ENCODE peak calls at places on chromosomes 12 and 14, in six cellular contexts. F is IMR-90, O is endothelial cell, B is PC-3, S is GM20000, R is progenitor cell of endocrine pancreas. T is an unnamed sample.

GRCh38 chr14:71665157-71665556 is 267.1 kb upstream of the RGS6 start:
- DNase-seq in F (peak; percentile 89), O (no peak), B (peak; percentile 66), S (no peak), R (no peak), T (peak; percentile 66)

GRCh38 chr12:53596920-53597363 is 29.2 kb downstream of the ATF7 start:
- DNase-seq in F (peak; percentile 59), O (no peak), B (no peak), S (no peak), R (no peak), T (peak; percentile 29)

GRCh38 chr14:101518611-101519048 is 42.7 kb upstream of the DIO3 start:
- DNase-seq in F (no peak), O (no peak), B (no peak), S (no peak), R (no peak), T (no peak)

GRCh38 chr12:88836156-88836555 is 255.9 kb upstream of the KITLG start:
- DNase-seq in F (no peak), O (no peak), B (peak; percentile 8), S (no peak), R (no peak), T (no peak)

GRCh38 chr12:182381-182883 is 31.5 kb downstream of the SLC6A12 start:
- DNase-seq in F (peak; percentile 93), O (no peak), B (peak; percentile 84), S (no peak), R (no peak), T (peak; percentile 89)

GRCh38 chr14:99604766-99605298 is 825 bp upstream of the CCDC85C start:
- DNase-seq in F (peak; percentile 33), O (peak; percentile 62), B (peak; percentile 36), S (peak; percentile 58), R (peak; percentile 53), T (peak; percentile 58)

GRCh38 chr12:44654641-44655625 is 221.2 kb downstream of the NELL2 start:
- DNase-seq in F (no peak), O (no peak), B (no peak), S (no peak), R (no peak), T (no peak)

GRCh38 chr12:46560874-46561273 is 188.3 kb upstream of the SLC38A2 start:
- DNase-seq in F (no peak), O (no peak), B (no peak), S (no peak), R (no peak), T (no peak)

GRCh38 chr12:106893451-106893850 is 62.3 kb upstream of the TMEM263 start:
- DNase-seq in F (peak; percentile 46), O (no peak), B (peak; percentile 39), S (no peak), R (no peak), T (peak; percentile 7)

GRCh38 chr14:58640959-58641358 is 3.2 kb downstream of the DACT1 start:
- DNase-seq in F (no peak), O (no peak), B (no peak), S (no peak), R (no peak), T (no peak)

GRCh38 chr14:100677152-100677924 is 49.4 kb upstream of the DLK1 start:
- DNase-seq in F (no peak), O (no peak), B (no peak), S (no peak), R (no peak), T (peak; percentile 50)

GRCh38 chr14:69439516-69440270 is 41.2 kb downstream of the SLC39A9 start:
- DNase-seq in F (no peak), O (no peak), B (no peak), S (no peak), R (no peak), T (no peak)

GRCh38 chr12:85057370-85057963 is 21.3 kb downstream of the LRRIQ1 start:
- DNase-seq in F (peak; percentile 41), O (peak; percentile 62), B (peak; percentile 79), S (peak; percentile 16), R (peak; percentile 22), T (peak; percentile 24)

GRCh38 chr12:11967356-11968040 is 103.2 kb upstream of the BCL2L14 start:
- DNase-seq in F (no peak), O (peak; percentile 34), B (peak; percentile 8), S (no peak), R (no peak), T (no peak)

GRCh38 chr12:47736216-47736615 is 10.9 kb upstream of the ENDOU start:
- DNase-seq in F (no peak), O (no peak), B (no peak), S (no peak), R (no peak), T (no peak)

GRCh38 chr12:77998236-77998786 is 167.6 kb downstream of the NAV3 start:
- DNase-seq in F (no peak), O (no peak), B (no peak), S (no peak), R (no peak), T (no peak)

GRCh38 chr14:106790189-106791036 is 1264.0 kb downstream of the TMEM121 start:
- DNase-seq in F (no peak), O (no peak), B (peak; percentile 36), S (peak; percentile 71), R (no peak), T (no peak)

GRCh38 chr14:39015360-39015961 is 87.6 kb downstream of the SEC23A start:
- DNase-seq in F (peak; percentile 59), O (peak; percentile 22), B (peak; percentile 66), S (peak; percentile 68), R (no peak), T (peak; percentile 70)

GRCh38 chr14:91891081-91891480 is 23.7 kb upstream of the TC2N start:
- DNase-seq in F (no peak), O (no peak), B (no peak), S (no peak), R (no peak), T (no peak)

GRCh38 chr14:99575043-99576023 is 28.7 kb downstream of the CCDC85C start:
- DNase-seq in F (peak; percentile 19), O (no peak), B (peak; percentile 92), S (no peak), R (no peak), T (no peak)

GRCh38 chr12:11152725-11153124 is 18.3 kb upstream of the SMIM10L1 start:
- DNase-seq in F (no peak), O (no peak), B (no peak), S (no peak), R (no peak), T (no peak)

GRCh38 chr12:50013361-50014147 is 11.7 kb downstream of the RACGAP1 start:
- DNase-seq in F (no peak), O (no peak), B (no peak), S (no peak), R (no peak), T (no peak)

GRCh38 chr12:124740691-124741137 is 123.0 kb downstream of the SCARB1 start:
- DNase-seq in F (peak; percentile 66), O (no peak), B (peak; percentile 87), S (peak; percentile 49), R (no peak), T (peak; percentile 34)

GRCh38 chr12:46256942-46257341 is 11.9 kb downstream of the SLC38A1 start:
- DNase-seq in F (no peak), O (no peak), B (no peak), S (no peak), R (no peak), T (no peak)

GRCh38 chr14:69316449-69317391 is 56.8 kb downstream of the GALNT16 start:
- DNase-seq in F (peak; percentile 98), O (no peak), B (peak; percentile 94), S (no peak), R (no peak), T (peak; percentile 98)

GRCh38 chr12:12683725-12684124 is 12.3 kb downstream of the GPR19 start:
- DNase-seq in F (no peak), O (no peak), B (no peak), S (no peak), R (no peak), T (no peak)

GRCh38 chr12:118034429-118035193 is 18.1 kb downstream of the RFC5 start:
- DNase-seq in F (peak; percentile 60), O (peak; percentile 11), B (peak; percentile 75), S (no peak), R (no peak), T (peak; percentile 75)

GRCh38 chr12:452667-453210 is 7.0 kb upstream of the B4GALNT3 start:
- DNase-seq in F (no peak), O (no peak), B (no peak), S (peak; percentile 68), R (no peak), T (no peak)

GRCh38 chr14:68538641-68539040 is 254.2 kb downstream of the ZFP36L1 start:
- DNase-seq in F (no peak), O (no peak), B (no peak), S (no peak), R (no peak), T (no peak)

GRCh38 chr14:105219043-105219612 is 29.2 kb upstream of the BTBD6 start:
- DNase-seq in F (no peak), O (no peak), B (no peak), S (no peak), R (no peak), T (no peak)
- TF ChIP-seq CTCF in F (no peak), O (no peak), B (no peak), S (no peak), R (no peak), T (no peak)

GRCh38 chr14:23537351-23538048 is 14.1 kb downstream of the ZFHX2 start:
- DNase-seq in F (peak; percentile 30), O (no peak), B (no peak), S (no peak), R (no peak), T (peak; percentile 24)
- TF ChIP-seq CTCF in F (no peak), O (no peak), B (no peak), S (no peak), R (no peak), T (no peak)

GRCh38 chr14:65604946-65605345 is 192.4 kb downstream of the FUT8 start:
- DNase-seq in F (peak; percentile 13), O (no peak), B (peak; percentile 35), S (no peak), R (no peak), T (peak; percentile 5)
- TF ChIP-seq CTCF in F (peak; percentile 44), O (no peak), B (peak; percentile 76), S (no peak), R (no peak), T (peak; percentile 5)

GRCh38 chr12:113645183-113645582 is 173.5 kb upstream of the LHX5 start:
- DNase-seq in F (no peak), O (no peak), B (no peak), S (no peak), R (no peak), T (no peak)

GRCh38 chr12:113643575-113643974 is 171.9 kb upstream of the LHX5 start:
- DNase-seq in F (no peak), O (no peak), B (no peak), S (no peak), R (no peak), T (no peak)

GRCh38 chr12:113650476-113650875 is 178.8 kb upstream of the LHX5 start:
- DNase-seq in F (no peak), O (no peak), B (peak; percentile 46), S (no peak), R (no peak), T (no peak)

GRCh38 chr12:113649256-113649830 is 177.7 kb upstream of the LHX5 start:
- DNase-seq in F (no peak), O (no peak), B (no peak), S (no peak), R (no peak), T (no peak)

DNA sequence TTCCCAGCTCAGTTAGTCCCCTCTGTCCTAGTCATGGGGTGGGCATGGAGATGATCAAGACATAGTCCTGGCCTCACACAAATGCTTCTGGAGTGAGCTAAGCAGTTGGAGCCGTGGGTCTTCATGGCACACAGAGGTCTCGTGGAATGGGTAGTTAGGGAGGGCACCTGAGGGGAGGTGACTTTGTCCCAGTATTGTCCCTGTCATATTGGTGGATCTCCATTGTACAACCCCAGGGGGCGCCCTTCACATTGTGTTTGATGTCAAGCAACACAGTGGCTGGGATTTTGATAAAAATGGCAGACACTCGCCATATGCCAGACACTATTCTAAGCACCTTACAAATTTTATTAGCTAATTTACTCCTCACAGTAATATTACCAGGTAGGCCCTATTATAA is 175.4 kb upstream of the LHX5 start:
- DNase-seq in F (no peak), O (peak; percentile 40), B (no peak), S (no peak), R (no peak), T (no peak)
- TF ChIP-seq CTCF in F (no peak), O (peak; percentile 54), B (peak; percentile 45), S (no peak), R (peak; percentile 32), T (no peak)